ENCODE peak calls at places on chromosomes 2 and 18, in ten cellular contexts. O is iPS DF 19.7; H is activated naive CD4-positive, alpha-beta T cell treated with Interleukin-2 at 50 U/mL for 16 hours; Y is stimulated activated CD4-positive, alpha-beta T cell treated with anti-CD3 and anti-CD28 coated beads, Interleukin-1b, Interleukin-23, amount 100 ng/mL, for 1 hour; M is NCI-H526; V is fibroblast of the conjunctiva; X is LHCN-M2; U is T-helper 17 cell; L is cortex of kidney; G is pons. F is an unnamed sample.

GRCh38 chr18:74234326-74235171 is 57.2 kb downstream of the CYB5A start:
- DNase-seq in U (no peak), O (no peak), X (peak), G (no peak), M (no peak), H (no peak), V (peak), Y (no peak), L (no peak), F (no peak)

GRCh38 chr2:59449264-59449663 is 1104.2 kb downstream of the BCL11A start:
- DNase-seq in H (no peak), Y (no peak), L (no peak), V (no peak), X (no peak), O (no peak), M (no peak), U (no peak), G (no peak), F (no peak)

GRCh38 chr2:216664593-216665034 is 30.7 kb downstream of the IGFBP5 start:
- DNase-seq in M (no peak), H (no peak), U (no peak), O (no peak), V (no peak), Y (no peak), G (no peak), L (no peak), X (no peak), F (no peak)

GRCh38 chr18:22836932-22837331 is 96.2 kb upstream of the RBBP8 start:
- DNase-seq in U (no peak), G (no peak), L (no peak), O (no peak), V (no peak), H (no peak), X (no peak), M (no peak), Y (no peak), F (no peak)

GRCh38 chr18:41396861-41397260 is 558.2 kb upstream of the PIK3C3 start:
- DNase-seq in Y (no peak), X (no peak), V (no peak), L (no peak), U (no peak), M (no peak), H (no peak), O (no peak), G (no peak), F (no peak)

GRCh38 chr2:64779117-64779690 is 125.5 kb upstream of the SERTAD2 start:
- DNase-seq in O (no peak), G (no peak), H (no peak), M (no peak), V (peak), L (no peak), Y (no peak), X (peak), U (no peak), F (no peak)

GRCh38 chr2:180021850-180022249 is 14.8 kb upstream of the CWC22 start:
- DNase-seq in H (no peak), V (no peak), O (no peak), X (no peak), U (no peak), G (no peak), Y (no peak), L (no peak), M (no peak), F (no peak)

GRCh38 chr18:8489761-8490160 is 119.5 kb upstream of the RAB12 start:
- DNase-seq in H (no peak), G (no peak), O (no peak), V (no peak), U (no peak), Y (no peak), M (no peak), X (no peak), L (no peak), F (no peak)

GRCh38 chr2:207434288-207434687 is 95.5 kb upstream of the CREB1 start:
- DNase-seq in X (no peak), V (no peak), O (no peak), H (no peak), G (no peak), U (no peak), L (no peak), Y (no peak), M (peak), F (no peak)

GRCh38 chr2:11286749-11287148 is 57.7 kb downstream of the ROCK2 start:
- DNase-seq in Y (no peak), X (peak), U (no peak), O (no peak), H (no peak), G (no peak), V (peak), M (no peak), L (no peak), F (no peak)

GRCh38 chr2:181904022-181904632 is 12.6 kb downstream of the ITPRID2 start:
- DNase-seq in X (peak), L (no peak), H (no peak), O (no peak), Y (no peak), M (no peak), U (no peak), V (no peak), G (peak), F (no peak)